ENCODE peak calls at places on chromosomes 6 and 20, in ten cellular contexts. C is fibroblast of the aortic adventitia, R is fibroblast of mammary gland, E is epithelial cell of esophagus, O is cardiac fibroblast, L is fibroblast of pulmonary artery, P is AG04450, F is hepatocyte, H is OCI-LY7, K is brain microvascular endothelial cell. J is an unnamed sample.

GRCh38 chr20:41632896-41633295 is 14.7 kb upstream of the CHD6 start:
- DNase-seq in C (peak), R (peak), E (peak), O (peak), L (peak), P (no peak), F (no peak), H (no peak), K (peak), J (peak)

GRCh38 chr6:30167101-30167500 is 3.8 kb downstream of the TRIM15 start:
- DNase-seq in C (no peak), R (no peak), E (no peak), O (no peak), L (no peak), P (no peak), F (no peak), H (no peak), K (no peak), J (no peak)

GRCh38 chr20:23540624-23541023 is 27.7 kb downstream of the CST9L start:
- DNase-seq in C (no peak), R (no peak), E (peak), O (no peak), L (no peak), P (no peak), F (no peak), H (no peak), K (no peak), J (no peak)

GRCh38 chr6:11096109-11096508 is 2.5 kb downstream of the SMIM13 start:
- DNase-seq in C (peak), R (peak), E (peak), O (peak), L (peak), P (no peak), F (peak), H (peak), K (peak), J (peak)

GRCh38 chr6:139510040-139510815 is 135.8 kb upstream of the CITED2 start:
- DNase-seq in C (peak), R (no peak), E (peak), O (no peak), L (no peak), P (no peak), F (no peak), H (no peak), K (no peak), J (no peak)

GRCh38 chr6:143336446-143337152 is 113.9 kb downstream of the ADAT2 start:
- DNase-seq in C (peak), R (peak), E (peak), O (peak), L (peak), P (peak), F (no peak), H (no peak), K (peak), J (peak)

GRCh38 chr6:20791932-20792331 is 257.7 kb downstream of the CDKAL1 start:
- DNase-seq in C (peak), R (peak), E (no peak), O (peak), L (no peak), P (no peak), F (no peak), H (no peak), K (no peak), J (peak)

GRCh38 chr6:156262014-156262413 is 515.2 kb upstream of the ARID1B start:
- DNase-seq in C (no peak), R (no peak), E (no peak), O (no peak), L (no peak), P (no peak), F (peak), H (no peak), K (no peak), J (no peak)

GRCh38 chr20:8361008-8361652 is 229.1 kb downstream of the PLCB1 start:
- DNase-seq in C (peak), R (peak), E (peak), O (peak), L (peak), P (no peak), F (no peak), H (peak), K (peak), J (peak)

GRCh38 chr6:63572733-63573139 is 456 bp downstream of the LOC128125822 start:
- DNase-seq in C (no peak), R (no peak), E (no peak), O (no peak), L (no peak), P (no peak), F (peak), H (no peak), K (no peak), J (no peak)

GRCh38 chr6:33737267-33738026 is 9.3 kb downstream of the IP6K3 start:
- DNase-seq in C (no peak), R (no peak), E (no peak), O (no peak), L (no peak), P (no peak), F (no peak), H (no peak), K (no peak), J (no peak)

GRCh38 chr6:140970485-140970884 is 1162.2 kb upstream of the GJE1 start:
- DNase-seq in C (peak), R (peak), E (peak), O (peak), L (no peak), P (no peak), F (peak), H (no peak), K (no peak), J (no peak)

GRCh38 chr6:37190159-37190535 is 20.2 kb downstream of the PIM1 start:
- DNase-seq in C (peak), R (peak), E (no peak), O (no peak), L (no peak), P (no peak), F (no peak), H (no peak), K (peak), J (no peak)

GRCh38 chr20:63071541-63072181 is 64.9 kb upstream of the BHLHE23 start:
- DNase-seq in C (peak), R (peak), E (peak), O (no peak), L (peak), P (peak), F (no peak), H (no peak), K (peak), J (peak)

GRCh38 chr20:51586005-51586440 is 43.5 kb upstream of the NFATC2 start:
- DNase-seq in C (peak), R (peak), E (peak), O (peak), L (peak), P (no peak), F (no peak), H (no peak), K (peak), J (peak)

GRCh38 chr20:32577023-32577422 is 8.1 kb downstream of the NOL4L start:
- DNase-seq in C (no peak), R (no peak), E (no peak), O (no peak), L (no peak), P (no peak), F (no peak), H (no peak), K (no peak), J (no peak)
- TF ChIP-seq CTCF in C (peak), R (no peak), E (no peak), O (no peak), L (no peak), P (peak), F (no peak), H (no peak), K (peak), J (peak)

DNA sequence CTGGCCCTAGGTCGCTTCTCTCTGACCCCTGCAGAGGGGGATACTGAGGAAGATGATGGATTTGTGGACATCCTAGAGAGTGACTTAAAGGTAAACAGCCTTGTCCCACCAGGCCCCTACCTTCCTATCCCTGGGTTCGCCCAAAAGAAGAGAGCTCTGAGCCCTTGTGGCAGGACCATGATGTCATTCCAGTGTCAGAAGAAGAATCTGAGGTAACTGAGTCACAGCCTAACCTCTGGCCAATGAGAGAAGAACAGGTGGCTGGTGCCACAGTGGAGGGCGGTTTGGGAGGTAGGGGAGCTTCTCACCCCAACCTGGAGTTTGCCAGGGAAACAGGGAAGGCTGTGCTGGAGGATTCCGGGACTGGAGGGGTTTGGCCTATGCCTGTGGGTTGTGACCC is 5.2 kb downstream of the CDC25B start:
- DNase-seq in C (no peak), R (no peak), E (no peak), O (no peak), L (no peak), P (no peak), F (no peak), H (no peak), K (no peak), J (no peak)
- H3K4me3 ChIP-seq in C (no peak), R (no peak), E (no peak), O (no peak), L (no peak), P (no peak), F (no peak), H (no peak), K (no peak), J (no peak)

DNA sequence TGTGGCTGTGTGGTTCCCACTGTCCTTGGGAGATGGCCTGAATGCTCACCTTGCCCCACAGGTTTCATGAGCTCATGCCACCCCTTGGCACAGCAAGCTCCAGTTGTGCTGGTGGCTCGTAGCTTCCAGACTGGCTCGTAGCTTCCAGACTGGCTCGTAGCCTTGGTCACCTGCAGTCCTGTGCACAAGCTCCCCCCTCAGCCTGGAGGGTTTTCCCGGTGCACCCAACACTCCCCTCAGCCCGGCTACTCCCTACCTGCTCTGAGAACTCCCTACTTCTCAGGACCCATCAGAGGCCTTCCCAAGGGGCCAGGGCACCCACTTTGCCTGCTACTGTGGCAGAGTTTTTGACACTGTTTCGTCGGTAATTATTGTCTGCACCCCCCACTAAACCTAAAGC is 285.6 kb downstream of the TAF4 start:
- DNase-seq in C (no peak), R (no peak), E (no peak), O (no peak), L (no peak), P (no peak), F (no peak), H (no peak), K (no peak), J (no peak)
- TF ChIP-seq CTCF in C (no peak), R (no peak), E (no peak), O (no peak), L (no peak), P (no peak), F (no peak), H (no peak), K (no peak), J (no peak)

GRCh38 chr20:31718952-31719643 is 3.6 kb downstream of the BCL2L1 start:
- DNase-seq in C (no peak), R (no peak), E (peak), O (no peak), L (no peak), P (no peak), F (peak), H (no peak), K (no peak), J (no peak)
- H3K4me3 ChIP-seq in C (peak), R (peak), E (peak), O (no peak), L (peak), P (peak), F (peak), H (peak), K (no peak), J (peak)

GRCh38 chr6:106161893-106162292 is 75.8 kb downstream of the PRDM1 start:
- DNase-seq in C (no peak), R (no peak), E (no peak), O (no peak), L (no peak), P (no peak), F (no peak), H (no peak), K (no peak), J (no peak)

GRCh38 chr6:106161475-106161874 is 75.3 kb downstream of the PRDM1 start:
- DNase-seq in C (no peak), R (no peak), E (no peak), O (no peak), L (no peak), P (no peak), F (no peak), H (no peak), K (no peak), J (no peak)

GRCh38 chr6:106158816-106159215 is 72.7 kb downstream of the PRDM1 start:
- DNase-seq in C (peak), R (no peak), E (no peak), O (no peak), L (no peak), P (no peak), F (no peak), H (no peak), K (no peak), J (peak)

GRCh38 chr6:106159531-106159940 is 73.4 kb downstream of the PRDM1 start:
- DNase-seq in C (peak), R (peak), E (peak), O (peak), L (peak), P (peak), F (no peak), H (no peak), K (peak), J (peak)

GRCh38 chr6:106160189-106160588 is 74.1 kb downstream of the PRDM1 start:
- DNase-seq in C (no peak), R (no peak), E (no peak), O (no peak), L (no peak), P (no peak), F (no peak), H (no peak), K (no peak), J (peak)
- TF ChIP-seq CTCF in C (no peak), R (no peak), E (no peak), O (no peak), L (no peak), P (no peak), F (no peak), H (no peak), K (no peak), J (no peak)

GRCh38 chr6:363909-364308 is 27.6 kb upstream of the IRF4 start:
- DNase-seq in C (no peak), R (no peak), E (no peak), O (no peak), L (no peak), P (no peak), F (no peak), H (no peak), K (no peak), J (no peak)
- H3K4me3 ChIP-seq in C (no peak), R (no peak), E (no peak), O (no peak), L (no peak), P (no peak), F (no peak), H (peak), K (no peak), J (no peak)

GRCh38 chr6:124688369-124688768 is 273.9 kb upstream of the RNF217 start:
- DNase-seq in C (no peak), R (no peak), E (no peak), O (no peak), L (no peak), P (no peak), F (no peak), H (no peak), K (no peak), J (no peak)

GRCh38 chr6:124682751-124683150 is 279.5 kb upstream of the RNF217 start:
- DNase-seq in C (no peak), R (no peak), E (no peak), O (no peak), L (no peak), P (no peak), F (no peak), H (no peak), K (no peak), J (no peak)

GRCh38 chr6:124684621-124685020 is 277.6 kb upstream of the RNF217 start:
- DNase-seq in C (no peak), R (peak), E (no peak), O (no peak), L (no peak), P (no peak), F (no peak), H (no peak), K (no peak), J (no peak)

GRCh38 chr6:124679392-124679791 is 282.8 kb upstream of the RNF217 start:
- DNase-seq in C (no peak), R (peak), E (peak), O (peak), L (peak), P (no peak), F (no peak), H (no peak), K (no peak), J (no peak)

GRCh38 chr6:124683507-124683906 is 278.7 kb upstream of the RNF217 start:
- DNase-seq in C (no peak), R (no peak), E (no peak), O (no peak), L (no peak), P (no peak), F (no peak), H (peak), K (no peak), J (no peak)
- TF ChIP-seq CTCF in C (no peak), R (no peak), E (no peak), O (no peak), L (no peak), P (no peak), F (no peak), H (peak), K (no peak), J (no peak)

J was measured in astrocyte of the spinal cord.